ENCODE peak calls at places on chromosomes 12 and 14, in five cellular contexts. U is cardiac muscle cell; D is ELF-1; M is HCEC 1CT; R is CD4-positive, alpha-beta memory T cell. Y is an unnamed sample.

GRCh38 chr14:92960706-92961566 is 38.0 kb downstream of the CHGA start:
- DNase-seq in D (no peak), R (no peak), U (peak; percentile 17), M (peak; percentile 20), Y (no peak)

GRCh38 chr12:94080684-94081009 is 67.7 kb upstream of the PLXNC1 start:
- DNase-seq in R (no peak), M (no peak), U (no peak), D (no peak), Y (no peak)

GRCh38 chr14:92942976-92943710 is 20.2 kb downstream of the CHGA start:
- DNase-seq in D (no peak), U (no peak), M (no peak), R (no peak), Y (no peak)

GRCh38 chr14:105532735-105533141 is 6.4 kb downstream of the TMEM121 start:
- DNase-seq in U (peak; percentile 41), M (no peak), R (no peak), D (peak; percentile 90), Y (no peak)

GRCh38 chr14:22047105-22047504 is 373.5 kb upstream of the OR4E1 start:
- DNase-seq in M (no peak), D (no peak), R (peak; percentile 55), U (no peak), Y (peak; percentile 53)

GRCh38 chr14:71714225-71714624 is 218.0 kb upstream of the RGS6 start:
- DNase-seq in M (peak; percentile 88), D (no peak), U (peak; percentile 88), R (no peak), Y (no peak)

GRCh38 chr14:99325591-99325990 is 53.6 kb upstream of the BCL11B start:
- DNase-seq in U (no peak), D (no peak), M (no peak), R (no peak), Y (no peak)

GRCh38 chr12:2205961-2206360 is 153.2 kb downstream of the CACNA1C start:
- DNase-seq in U (no peak), D (no peak), M (no peak), R (no peak), Y (no peak)

GRCh38 chr12:67515679-67516363 is 132.7 kb upstream of the DYRK2 start:
- DNase-seq in R (peak; percentile 78), M (no peak), D (no peak), U (peak; percentile 63), Y (no peak)

GRCh38 chr14:106875503-106875902 is 1349.1 kb downstream of the TMEM121 start:
- DNase-seq in U (no peak), M (no peak), R (peak; percentile 22), D (no peak), Y (no peak)

GRCh38 chr14:75884198-75884611 is 97.6 kb downstream of the TGFB3 start:
- DNase-seq in R (no peak), U (peak; percentile 96), M (peak; percentile 84), D (no peak), Y (peak; percentile 25)

GRCh38 chr12:91690521-91690920 is 455.1 kb downstream of the BTG1 start:
- DNase-seq in U (no peak), D (no peak), M (no peak), R (no peak), Y (no peak)

GRCh38 chr12:4272014-4272975 is 1.3 kb upstream of the CCND2 start:
- DNase-seq in R (peak; percentile 92), U (peak; percentile 46), M (peak; percentile 88), D (peak; percentile 74), Y (peak; percentile 81)

GRCh38 chr12:48768147-48768546 is 20.7 kb downstream of the ADCY6 start:
- DNase-seq in U (no peak), R (no peak), M (no peak), D (peak; percentile 68), Y (no peak)

GRCh38 chr14:75470238-75470797 is 42.5 kb downstream of the JDP2 start:
- DNase-seq in D (no peak), U (no peak), M (no peak), R (no peak), Y (no peak)

GRCh38 chr14:56119221-56119967 is 1.2 kb downstream of the PELI2 start:
- DNase-seq in R (peak; percentile 25), U (peak; percentile 55), D (peak; percentile 69), M (peak; percentile 33), Y (peak; percentile 50)

GRCh38 chr14:91113829-91114078 is at the start of gene DGLUCY:
- DNase-seq in R (no peak), U (peak; percentile 86), M (peak; percentile 79), D (no peak), Y (peak; percentile 90)

GRCh38 chr12:110179291-110179690 is 55.1 kb downstream of the IFT81 start:
- DNase-seq in M (peak; percentile 63), R (no peak), U (peak; percentile 11), D (no peak), Y (no peak)

GRCh38 chr12:107761502-107761904 is 566 bp upstream of the PRDM4 start:
- DNase-seq in D (no peak), U (peak; percentile 12), M (no peak), R (no peak), Y (peak; percentile 8)

GRCh38 chr14:56798447-56799326 is 11.6 kb downstream of the OTX2 start:
- DNase-seq in U (no peak), M (no peak), D (peak; percentile 74), R (no peak), Y (no peak)

GRCh38 chr14:104683653-104684448 is 5.6 kb upstream of the INF2 start:
- DNase-seq in D (no peak), M (no peak), R (no peak), U (no peak), Y (no peak)

GRCh38 chr14:104554608-104555401 is 24.8 kb upstream of the C14orf180 start:
- DNase-seq in D (no peak), M (no peak), R (no peak), U (peak; percentile 11), Y (no peak)

GRCh38 chr12:107007421-107007820 is 20.5 kb upstream of the MTERF2 start:
- DNase-seq in D (no peak), M (no peak), U (peak; percentile 20), R (no peak), Y (no peak)

GRCh38 chr14:99570542-99571302 is 33.3 kb downstream of the CCDC85C start:
- DNase-seq in R (no peak), U (no peak), D (peak; percentile 71), M (no peak), Y (no peak)

GRCh38 chr14:90487462-90487861 is 90.6 kb downstream of the CALM1 start:
- DNase-seq in U (no peak), M (no peak), D (no peak), R (no peak), Y (no peak)

GRCh38 chr12:103016381-103016780 is 58.9 kb downstream of the ASCL1 start:
- DNase-seq in R (no peak), D (no peak), U (no peak), M (no peak), Y (no peak)

GRCh38 chr12:128573907-128574306 is 249.9 kb downstream of the SLC15A4 start:
- DNase-seq in M (no peak), D (no peak), R (no peak), U (no peak), Y (no peak)

GRCh38 chr12:90627180-90627896 is 327.6 kb downstream of the CCER1 start:
- DNase-seq in M (peak; percentile 21), D (no peak), R (no peak), U (no peak), Y (no peak)

GRCh38 chr14:60657609-60657983 is 8.3 kb upstream of the SIX1 start:
- DNase-seq in D (no peak), M (no peak), U (no peak), R (no peak), Y (no peak)

GRCh38 chr12:52569726-52570125 is 3.9 kb downstream of the KRT74 start:
- DNase-seq in R (no peak), M (no peak), D (no peak), U (no peak), Y (no peak)

GRCh38 chr14:49966304-49966809 is 73.5 kb downstream of the ARF6 start:
- DNase-seq in U (peak; percentile 47), R (no peak), M (no peak), D (peak; percentile 67), Y (peak; percentile 42)

GRCh38 chr14:104194016-104194415 is 55.6 kb downstream of the KIF26A start:
- DNase-seq in R (no peak), U (no peak), D (no peak), M (no peak), Y (no peak)

Y was measured in iPS-NIHi11.